ENCODE peak calls at places on chromosomes 13 and 19, in eight cellular contexts. U, T, X, W, V, P, K and A are unnamed samples.

GRCh38 chr19:33325920-33326319 is 23.6 kb upstream of the CEBPA start:
- DNase-seq in V (no peak), P (no peak), X (no peak), W (no peak), K (no peak), U (no peak), T (no peak), A (no peak)

GRCh38 chr19:29866011-29866410 is 54.2 kb downstream of the CCNE1 start:
- DNase-seq in T (no peak), W (no peak), X (no peak), V (no peak), U (no peak), P (no peak), K (peak), A (no peak)

GRCh38 chr19:12703056-12703455 is 6.6 kb upstream of the FBXW9 start:
- DNase-seq in U (peak), K (peak), X (peak), P (no peak), W (peak), T (peak), V (peak), A (no peak)

GRCh38 chr19:35281303-35281702 is 1.0 kb upstream of the HAMP start:
- DNase-seq in U (peak), K (no peak), P (no peak), T (no peak), V (no peak), W (no peak), X (no peak), A (no peak)

GRCh38 chr19:55579766-55580621 is 654 bp downstream of the ZNF579 start:
- DNase-seq in W (no peak), T (peak), K (peak), X (peak), U (peak), V (peak), P (no peak), A (no peak)

GRCh38 chr19:31185261-31185660 is 164.0 kb downstream of the TSHZ3 start:
- DNase-seq in V (no peak), P (no peak), T (no peak), W (no peak), X (no peak), K (no peak), U (no peak), A (no peak)

GRCh38 chr13:33034897-33035296 is 18.7 kb downstream of the KL start:
- DNase-seq in X (no peak), T (no peak), U (no peak), V (no peak), P (no peak), K (no peak), W (no peak), A (no peak)

GRCh38 chr19:30062331-30063183 is 120.5 kb downstream of the URI1 start:
- DNase-seq in V (no peak), P (no peak), T (no peak), K (no peak), U (no peak), W (no peak), X (no peak), A (no peak)

GRCh38 chr13:84844473-84844872 is 954.7 kb downstream of the SLITRK6 start:
- DNase-seq in W (peak), V (peak), K (peak), U (peak), X (no peak), T (no peak), P (peak), A (no peak)

GRCh38 chr19:51224163-51224641 is 678 bp upstream of the CD33 start:
- DNase-seq in X (no peak), U (no peak), V (peak), W (no peak), P (no peak), T (no peak), K (no peak), A (no peak)

GRCh38 chr13:110711778-110712070 is 1.8 kb upstream of the ING1 start:
- DNase-seq in X (no peak), P (no peak), K (no peak), W (no peak), U (no peak), V (no peak), T (no peak), A (no peak)

GRCh38 chr19:11587302-11587972 is 9.8 kb upstream of the ZNF627 start:
- DNase-seq in P (peak), T (peak), X (peak), U (peak), V (peak), K (peak), W (peak), A (no peak)

GRCh38 chr19:1668339-1669123 is 16.1 kb upstream of the TCF3 start:
- DNase-seq in V (no peak), W (no peak), T (no peak), K (peak), U (no peak), X (no peak), P (no peak), A (no peak)

GRCh38 chr13:79541426-79542049 is 60.6 kb downstream of the NDFIP2 start:
- DNase-seq in W (peak), P (peak), T (peak), K (peak), U (peak), X (peak), V (peak), A (no peak)

GRCh38 chr13:102814025-102814607 is 15.2 kb downstream of the BIVM start:
- DNase-seq in V (no peak), U (no peak), X (no peak), W (no peak), K (no peak), T (no peak), P (no peak), A (no peak)

GRCh38 chr13:24746618-24747247 is 17.2 kb upstream of the RNF17 start:
- DNase-seq in T (no peak), U (no peak), P (no peak), W (no peak), V (peak), K (no peak), X (no peak), A (no peak)

GRCh38 chr19:7852851-7853759 is 21.1 kb downstream of the PRR36 start:
- DNase-seq in K (peak), T (peak), U (peak), X (peak), W (peak), P (no peak), V (peak), A (no peak)

GRCh38 chr19:18612051-18612771 is 459 bp upstream of the TMEM59L start:
- DNase-seq in W (no peak), K (no peak), X (no peak), V (no peak), U (no peak), P (no peak), T (no peak), A (no peak)

GRCh38 chr19:18612772-18613588 is at the start of gene TMEM59L:
- DNase-seq in V (no peak), P (no peak), T (peak), W (no peak), X (no peak), K (no peak), U (no peak), A (no peak)

GRCh38 chr19:18616023-18616422 is 3.4 kb downstream of the TMEM59L start:
- DNase-seq in W (no peak), V (no peak), K (no peak), U (no peak), T (no peak), X (no peak), P (no peak), A (no peak)

GRCh38 chr19:18611327-18612050 is 1.2 kb upstream of the TMEM59L start:
- DNase-seq in K (no peak), T (peak), V (peak), P (no peak), X (no peak), U (no peak), W (no peak), A (no peak)

GRCh38 chr19:18613589-18614234 is 1.0 kb downstream of the TMEM59L start:
- DNase-seq in X (no peak), V (no peak), U (no peak), P (no peak), W (no peak), K (no peak), T (no peak), A (no peak)
- H3K4me3 ChIP-seq in X (no peak), V (no peak), U (no peak), P (peak), W (peak), K (no peak), T (no peak), A (no peak)

GRCh38 chr13:101211261-101211660 is 205.0 kb downstream of the NALCN start:
- DNase-seq in P (no peak), U (peak), K (no peak), V (no peak), X (peak), W (no peak), T (no peak), A (no peak)
- H3K27ac ChIP-seq in P (no peak), U (peak), K (no peak), V (no peak), X (no peak), W (no peak), T (no peak), A (no peak)

DNA sequence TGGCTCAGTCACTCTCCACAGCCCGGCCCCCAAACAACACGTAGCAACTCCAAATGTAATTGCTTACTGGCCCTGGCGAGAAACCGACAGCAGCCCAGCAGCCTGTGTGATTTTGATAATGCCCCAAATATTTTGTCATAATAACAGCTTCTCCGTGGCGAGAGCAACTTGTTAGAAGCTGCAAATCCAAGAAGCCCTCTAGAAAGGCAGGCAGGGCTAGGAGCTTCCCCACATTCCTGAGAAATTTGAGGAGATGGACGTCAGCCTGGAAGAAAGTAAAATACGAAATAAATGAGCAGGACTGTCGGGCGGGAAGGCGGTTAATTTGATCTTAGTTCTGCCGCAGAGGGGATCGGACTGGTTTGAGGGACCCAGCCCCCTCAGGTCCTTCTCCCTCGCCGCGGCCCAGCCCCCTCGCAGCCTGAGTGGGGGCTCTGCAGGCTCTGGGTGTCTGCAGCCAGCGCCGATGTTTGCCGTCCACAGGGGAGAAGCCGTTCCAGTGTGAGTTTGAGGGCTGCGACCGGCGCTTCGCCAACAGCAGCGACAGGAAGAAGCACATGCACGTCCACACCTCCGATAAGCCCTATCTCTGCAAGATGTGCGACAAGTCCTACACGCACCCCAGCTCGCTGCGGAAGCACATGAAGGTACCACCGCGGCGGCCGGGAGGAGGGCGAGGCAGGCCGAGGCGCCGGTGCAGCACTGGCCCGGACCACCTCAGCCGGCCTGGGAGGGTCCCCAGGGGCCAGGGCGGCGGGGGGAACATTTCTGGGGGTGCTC is 3.1 kb downstream of the ZIC2 start:
- DNase-seq in T (peak), U (no peak), X (no peak), W (no peak), K (no peak), P (no peak), V (peak), A (no peak)
- H3K9ac ChIP-seq in T (peak), U (no peak), X (no peak), W (no peak), K (no peak), P (peak), V (peak), A (no peak)

GRCh38 chr19:38655148-38655824 is 7.8 kb downstream of the ACTN4 start:
- DNase-seq in P (no peak), W (no peak), K (no peak), X (peak), T (no peak), U (no peak), V (no peak), A (no peak)
- H3K4me3 ChIP-seq in P (no peak), W (peak), K (no peak), X (no peak), T (no peak), U (no peak), V (no peak), A (no peak)

GRCh38 chr13:50129923-50130685 is 114.9 kb downstream of the KCNRG start:
- DNase-seq in K (peak), W (no peak), T (no peak), P (no peak), V (peak), X (no peak), U (peak), A (no peak)
- H3K27ac ChIP-seq in K (peak), W (no peak), T (no peak), P (no peak), V (no peak), X (peak), U (no peak), A (no peak)